ENCODE peak calls at places on chromosomes 4 and X, in seven cellular contexts. One of them, this sample, is unnamed.
A peak's percentile ranks its signal among the peaks of the same experiment; 100 is the strongest.

GRCh38 chr4:41991916-41992767 is 1.8 kb downstream of the SLC30A9 start:
- DNase-seq in NCI-H510A treated with DMSO at 0.1 percent for 48 hours: no peak
- DNase-seq in midbrain: no peak
- DNase-seq in HFF-Myc: no peak
- DNase-seq in SK-N-SH: no peak
- DNase-seq in EL: peak; percentile 37
- DNase-seq in NCI-H774: no peak
- DNase-seq in this sample: no peak

GRCh38 chr4:25759101-25759500 is 103.5 kb downstream of the SLC34A2 start:
- DNase-seq in EL: no peak
- DNase-seq in midbrain: no peak
- DNase-seq in SK-N-SH: no peak
- DNase-seq in NCI-H510A treated with DMSO at 0.1 percent for 48 hours: no peak
- DNase-seq in NCI-H774: no peak
- DNase-seq in HFF-Myc: no peak
- DNase-seq in this sample: no peak

GRCh38 chr4:120688791-120689190 is 233.7 kb downstream of the PRDM5 start:
- DNase-seq in NCI-H774: no peak
- DNase-seq in HFF-Myc: no peak
- DNase-seq in EL: no peak
- DNase-seq in midbrain: no peak
- DNase-seq in NCI-H510A treated with DMSO at 0.1 percent for 48 hours: no peak
- DNase-seq in SK-N-SH: no peak
- DNase-seq in this sample: no peak

GRCh38 chr4:165131247-165131832 is 18.7 kb upstream of the TMEM192 start:
- DNase-seq in midbrain: peak; percentile 87
- DNase-seq in NCI-H774: peak; percentile 19
- DNase-seq in HFF-Myc: peak; percentile 38
- DNase-seq in NCI-H510A treated with DMSO at 0.1 percent for 48 hours: peak; percentile 36
- DNase-seq in EL: peak; percentile 55
- DNase-seq in SK-N-SH: peak; percentile 70
- DNase-seq in this sample: peak; percentile 43

GRCh38 chr4:15695764-15696163 is 7.1 kb upstream of the BST1 start:
- DNase-seq in EL: no peak
- DNase-seq in NCI-H774: no peak
- DNase-seq in NCI-H510A treated with DMSO at 0.1 percent for 48 hours: no peak
- DNase-seq in HFF-Myc: no peak
- DNase-seq in midbrain: no peak
- DNase-seq in SK-N-SH: no peak
- DNase-seq in this sample: no peak

GRCh38 chr4:13436962-13437361 is 47.2 kb downstream of the RAB28 start:
- DNase-seq in NCI-H510A treated with DMSO at 0.1 percent for 48 hours: no peak
- DNase-seq in SK-N-SH: no peak
- DNase-seq in EL: no peak
- DNase-seq in HFF-Myc: no peak
- DNase-seq in NCI-H774: no peak
- DNase-seq in midbrain: no peak
- DNase-seq in this sample: no peak

GRCh38 chr4:55033296-55033695 is 92.1 kb downstream of the KDR start:
- DNase-seq in EL: peak; percentile 21
- DNase-seq in NCI-H510A treated with DMSO at 0.1 percent for 48 hours: no peak
- DNase-seq in SK-N-SH: no peak
- DNase-seq in NCI-H774: no peak
- DNase-seq in HFF-Myc: no peak
- DNase-seq in midbrain: no peak
- DNase-seq in this sample: no peak

GRCh38 chr4:37453004-37453360 is 208.4 kb downstream of the NWD2 start:
- DNase-seq in HFF-Myc: peak; percentile 16
- DNase-seq in NCI-H510A treated with DMSO at 0.1 percent for 48 hours: peak; percentile 88
- DNase-seq in midbrain: peak; percentile 80
- DNase-seq in EL: peak; percentile 56
- DNase-seq in SK-N-SH: peak; percentile 47
- DNase-seq in NCI-H774: peak; percentile 74
- DNase-seq in this sample: no peak

GRCh38 chr4:73653695-73654106 is 33.5 kb upstream of the RASSF6 start:
- DNase-seq in HFF-Myc: peak; percentile 35
- DNase-seq in SK-N-SH: peak; percentile 38
- DNase-seq in midbrain: peak; percentile 59
- DNase-seq in NCI-H774: peak; percentile 88
- DNase-seq in EL: peak; percentile 58
- DNase-seq in NCI-H510A treated with DMSO at 0.1 percent for 48 hours: peak; percentile 94
- DNase-seq in this sample: no peak

GRCh38 chr4:3251691-3252479 is 2.9 kb downstream of the MSANTD1 start:
- DNase-seq in NCI-H774: no peak
- DNase-seq in HFF-Myc: no peak
- DNase-seq in NCI-H510A treated with DMSO at 0.1 percent for 48 hours: no peak
- DNase-seq in midbrain: no peak
- DNase-seq in SK-N-SH: no peak
- DNase-seq in EL: no peak
- DNase-seq in this sample: peak; percentile 2

GRCh38 chr4:126977306-126977705 is 655.5 kb upstream of the INTU start:
- DNase-seq in EL: no peak
- DNase-seq in SK-N-SH: no peak
- DNase-seq in midbrain: no peak
- DNase-seq in NCI-H774: no peak
- DNase-seq in HFF-Myc: no peak
- DNase-seq in NCI-H510A treated with DMSO at 0.1 percent for 48 hours: no peak
- DNase-seq in this sample: no peak

GRCh38 chr4:791866-792630 is 33.9 kb downstream of the CPLX1 start:
- DNase-seq in NCI-H774: no peak
- DNase-seq in EL: peak; percentile 29
- DNase-seq in SK-N-SH: no peak
- DNase-seq in NCI-H510A treated with DMSO at 0.1 percent for 48 hours: no peak
- DNase-seq in HFF-Myc: no peak
- DNase-seq in midbrain: no peak
- DNase-seq in this sample: peak; percentile 45

GRCh38 chr4:5051210-5051691 is at the start of gene STK32B:
- DNase-seq in NCI-H510A treated with DMSO at 0.1 percent for 48 hours: peak; percentile 27
- DNase-seq in SK-N-SH: peak; percentile 70
- DNase-seq in EL: peak; percentile 88
- DNase-seq in HFF-Myc: no peak
- DNase-seq in NCI-H774: no peak
- DNase-seq in midbrain: no peak
- DNase-seq in this sample: no peak

GRCh38 chr4:187586892-187587291 is 408.7 kb upstream of the ZFP42 start:
- DNase-seq in midbrain: no peak
- DNase-seq in SK-N-SH: no peak
- DNase-seq in EL: no peak
- DNase-seq in NCI-H510A treated with DMSO at 0.1 percent for 48 hours: no peak
- DNase-seq in NCI-H774: no peak
- DNase-seq in HFF-Myc: no peak
- DNase-seq in this sample: no peak

GRCh38 chr4:174631901-174632758 is 109.8 kb upstream of the HPGD start:
- DNase-seq in HFF-Myc: peak; percentile 20
- DNase-seq in SK-N-SH: peak; percentile 19
- DNase-seq in NCI-H510A treated with DMSO at 0.1 percent for 48 hours: peak; percentile 44
- DNase-seq in midbrain: peak; percentile 55
- DNase-seq in EL: peak; percentile 20
- DNase-seq in NCI-H774: peak; percentile 27
- DNase-seq in this sample: no peak

GRCh38 chr4:185109736-185110135 is 33.3 kb upstream of the SLC25A4 start:
- DNase-seq in NCI-H510A treated with DMSO at 0.1 percent for 48 hours: no peak
- DNase-seq in midbrain: no peak
- DNase-seq in EL: no peak
- DNase-seq in NCI-H774: no peak
- DNase-seq in HFF-Myc: no peak
- DNase-seq in SK-N-SH: no peak
- DNase-seq in this sample: no peak

GRCh38 chr4:184097240-184097619 is 120.4 kb downstream of the ENPP6 start:
- DNase-seq in HFF-Myc: no peak
- DNase-seq in EL: no peak
- DNase-seq in SK-N-SH: no peak
- DNase-seq in midbrain: peak; percentile 34
- DNase-seq in NCI-H774: no peak
- DNase-seq in NCI-H510A treated with DMSO at 0.1 percent for 48 hours: no peak
- DNase-seq in this sample: no peak

GRCh38 chr4:179415016-179415841 is 1973.0 kb upstream of the AGA start:
- DNase-seq in EL: no peak
- DNase-seq in NCI-H774: no peak
- DNase-seq in HFF-Myc: no peak
- DNase-seq in NCI-H510A treated with DMSO at 0.1 percent for 48 hours: no peak
- DNase-seq in midbrain: no peak
- DNase-seq in SK-N-SH: no peak
- DNase-seq in this sample: no peak

GRCh38 chrX:63930140-63930539 is 145.1 kb upstream of the ARHGEF9 start:
- DNase-seq in NCI-H510A treated with DMSO at 0.1 percent for 48 hours: peak; percentile 1
- DNase-seq in midbrain: no peak
- DNase-seq in SK-N-SH: peak; percentile 2
- DNase-seq in HFF-Myc: no peak
- DNase-seq in NCI-H774: no peak
- DNase-seq in EL: peak; percentile 47
- DNase-seq in this sample: no peak

GRCh38 chr4:131381055-131381454 is 1768.0 kb upstream of the PCDH10 start:
- DNase-seq in HFF-Myc: no peak
- DNase-seq in NCI-H774: no peak
- DNase-seq in midbrain: no peak
- DNase-seq in SK-N-SH: no peak
- DNase-seq in EL: no peak
- DNase-seq in NCI-H510A treated with DMSO at 0.1 percent for 48 hours: no peak
- DNase-seq in this sample: no peak

GRCh38 chr4:124152130-124152529 is 560.4 kb downstream of the ANKRD50 start:
- DNase-seq in EL: no peak
- DNase-seq in midbrain: no peak
- DNase-seq in NCI-H774: no peak
- DNase-seq in HFF-Myc: no peak
- DNase-seq in NCI-H510A treated with DMSO at 0.1 percent for 48 hours: no peak
- DNase-seq in SK-N-SH: no peak
- DNase-seq in this sample: no peak

GRCh38 chrX:19846995-19847790 is 40.2 kb downstream of the SH3KBP1 start:
- DNase-seq in midbrain: no peak
- DNase-seq in EL: peak; percentile 82
- DNase-seq in NCI-H510A treated with DMSO at 0.1 percent for 48 hours: no peak
- DNase-seq in HFF-Myc: peak; percentile 52
- DNase-seq in NCI-H774: no peak
- DNase-seq in SK-N-SH: no peak
- DNase-seq in this sample: no peak

GRCh38 chrX:133482345-133483041 is 67.2 kb upstream of the GPC4 start:
- DNase-seq in SK-N-SH: no peak
- DNase-seq in NCI-H510A treated with DMSO at 0.1 percent for 48 hours: no peak
- DNase-seq in midbrain: no peak
- DNase-seq in EL: no peak
- DNase-seq in NCI-H774: no peak
- DNase-seq in HFF-Myc: no peak
- DNase-seq in this sample: no peak

GRCh38 chr4:183011213-183011907 is 87.7 kb upstream of the WWC2 start:
- DNase-seq in SK-N-SH: no peak
- DNase-seq in midbrain: no peak
- DNase-seq in NCI-H774: no peak
- DNase-seq in NCI-H510A treated with DMSO at 0.1 percent for 48 hours: no peak
- DNase-seq in HFF-Myc: no peak
- DNase-seq in EL: peak; percentile 25
- DNase-seq in this sample: no peak

GRCh38 chr4:186887211-186887785 is 163.6 kb upstream of the FAT1 start:
- DNase-seq in NCI-H774: no peak
- DNase-seq in SK-N-SH: no peak
- DNase-seq in midbrain: no peak
- DNase-seq in EL: peak; percentile 23
- DNase-seq in NCI-H510A treated with DMSO at 0.1 percent for 48 hours: peak; percentile 3
- DNase-seq in HFF-Myc: no peak
- DNase-seq in this sample: no peak

GRCh38 chr4:150152764-150153163 is 74.5 kb downstream of the DCLK2 start:
- DNase-seq in HFF-Myc: no peak
- DNase-seq in EL: peak; percentile 31
- DNase-seq in SK-N-SH: no peak
- DNase-seq in midbrain: no peak
- DNase-seq in NCI-H510A treated with DMSO at 0.1 percent for 48 hours: no peak
- DNase-seq in NCI-H774: no peak
- DNase-seq in this sample: no peak

GRCh38 chr4:175414602-175415001 is 397.5 kb downstream of the GPM6A start:
- DNase-seq in EL: no peak
- DNase-seq in NCI-H774: no peak
- DNase-seq in midbrain: no peak
- DNase-seq in HFF-Myc: no peak
- DNase-seq in SK-N-SH: no peak
- DNase-seq in NCI-H510A treated with DMSO at 0.1 percent for 48 hours: no peak
- DNase-seq in this sample: no peak

GRCh38 chr4:38266616-38267015 is 306.4 kb downstream of the PTTG2 start:
- DNase-seq in HFF-Myc: no peak
- DNase-seq in SK-N-SH: no peak
- DNase-seq in NCI-H510A treated with DMSO at 0.1 percent for 48 hours: no peak
- DNase-seq in EL: peak; percentile 45
- DNase-seq in midbrain: peak; percentile 78
- DNase-seq in NCI-H774: no peak
- DNase-seq in this sample: no peak

GRCh38 chr4:75584067-75584466 is 28.2 kb downstream of the ODAPH start:
- DNase-seq in EL: peak; percentile 29
- DNase-seq in midbrain: no peak
- DNase-seq in NCI-H774: no peak
- DNase-seq in HFF-Myc: no peak
- DNase-seq in SK-N-SH: no peak
- DNase-seq in NCI-H510A treated with DMSO at 0.1 percent for 48 hours: no peak
- DNase-seq in this sample: no peak

GRCh38 chr4:79661196-79661595 is 253.2 kb upstream of the GK2 start:
- DNase-seq in EL: no peak
- DNase-seq in NCI-H510A treated with DMSO at 0.1 percent for 48 hours: no peak
- DNase-seq in midbrain: no peak
- DNase-seq in SK-N-SH: no peak
- DNase-seq in NCI-H774: no peak
- DNase-seq in HFF-Myc: no peak
- DNase-seq in this sample: no peak